ENCODE peak calls at places on chromosomes 11 and 22, in nine cellular contexts. G is HFFc6; C is cardiac fibroblast; U is Caco-2; S is type B pancreatic cell; A is lower lobe of right lung; M is activated CD8-positive, alpha-beta T cell treated with anti-CD3 and anti-CD28 coated beads for 36 hours; X is right lobe of liver; D is breast epithelium. R is an unnamed sample.

GRCh38 chr11:95835768-95836488 is 45.6 kb downstream of the CEP57 start:
- DNase-seq in G (peak; percentile 90), C (peak; percentile 92), U (peak; percentile 85), S (no peak), A (peak; percentile 56), M (peak; percentile 60), X (no peak), D (peak; percentile 80), R (peak; percentile 23)

GRCh38 chr11:113267536-113267935 is 46.8 kb upstream of the TTC12 start:
- DNase-seq in G (no peak), C (no peak), U (no peak), S (no peak), A (no peak), M (no peak), X (no peak), D (no peak), R (no peak)

GRCh38 chr22:40410272-40410671 is 39.9 kb downstream of the SGSM3 start:
- DNase-seq in G (no peak), C (no peak), U (no peak), S (no peak), A (no peak), M (no peak), X (peak; percentile 60), D (no peak), R (no peak)

GRCh38 chr22:35580351-35581022 is 36.6 kb downstream of the MB start:
- DNase-seq in G (no peak), C (no peak), U (no peak), S (no peak), A (no peak), M (no peak), X (no peak), D (no peak), R (no peak)

GRCh38 chr22:25282671-25283561 is 63.5 kb downstream of the CRYBB2 start:
- DNase-seq in G (no peak), C (no peak), U (no peak), S (peak; percentile 69), A (no peak), M (no peak), X (no peak), D (no peak), R (no peak)

GRCh38 chr11:86692317-86692716 is 19.9 kb upstream of the ME3 start:
- DNase-seq in G (peak; percentile 26), C (no peak), U (no peak), S (no peak), A (no peak), M (no peak), X (no peak), D (no peak), R (no peak)

GRCh38 chr11:82775736-82776346 is 42.2 kb upstream of the FAM181B start:
- DNase-seq in G (peak; percentile 21), C (peak; percentile 64), U (peak; percentile 77), S (no peak), A (no peak), M (peak; percentile 35), X (no peak), D (no peak), R (peak; percentile 11)

GRCh38 chr11:97739892-97740782 is 1280.6 kb upstream of the CNTN5 start:
- DNase-seq in G (peak; percentile 62), C (peak; percentile 94), U (no peak), S (no peak), A (no peak), M (no peak), X (no peak), D (no peak), R (peak; percentile 46)

GRCh38 chr11:20597137-20597923 is 2.1 kb upstream of the SLC6A5 start:
- DNase-seq in G (no peak), C (no peak), U (no peak), S (no peak), A (no peak), M (no peak), X (no peak), D (no peak), R (no peak)

GRCh38 chr11:20598487-20598886 is 921 bp upstream of the SLC6A5 start:
- DNase-seq in G (no peak), C (no peak), U (no peak), S (no peak), A (no peak), M (no peak), X (no peak), D (no peak), R (no peak)

GRCh38 chr11:20597924-20598484 is 1.4 kb upstream of the SLC6A5 start:
- DNase-seq in G (no peak), C (no peak), U (no peak), S (no peak), A (no peak), M (no peak), X (no peak), D (no peak), R (no peak)

GRCh38 chr11:20595101-20595500 is 4.3 kb upstream of the SLC6A5 start:
- DNase-seq in G (no peak), C (no peak), U (no peak), S (no peak), A (no peak), M (no peak), X (no peak), D (no peak), R (no peak)

DNA sequence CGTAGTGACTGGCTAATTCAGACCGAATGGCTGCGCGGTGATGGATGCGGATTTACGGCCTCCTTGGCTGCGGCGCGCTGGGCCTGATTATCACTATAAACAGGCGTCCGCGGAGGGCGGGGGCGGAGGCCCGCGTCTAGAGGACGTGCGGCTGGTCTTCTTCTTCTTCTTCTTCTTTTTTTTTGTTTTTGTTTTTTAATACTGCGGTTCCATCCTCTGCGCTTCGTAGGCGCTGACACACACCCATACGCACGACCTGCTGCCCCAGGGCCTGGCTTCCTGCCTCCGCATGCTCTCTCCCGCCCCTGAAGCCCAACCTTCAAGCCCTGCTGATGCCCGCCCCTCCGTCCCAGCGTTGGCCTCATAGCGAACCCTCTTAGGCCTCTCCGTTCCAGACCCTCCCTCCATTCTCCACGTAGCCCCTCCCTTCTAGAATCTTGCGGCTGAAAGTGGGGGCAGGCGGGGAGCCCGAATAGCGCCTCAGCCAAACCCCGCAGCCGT is 2.7 kb upstream of the SLC6A5 start:
- DNase-seq in G (no peak), C (no peak), U (no peak), S (no peak), A (no peak), M (no peak), X (no peak), D (no peak), R (no peak)
- TF ChIP-seq CTCF in G (no peak), C (no peak), U (no peak), S (no peak), A (no peak), M (no peak), X (no peak), D (no peak), R (no peak)

GRCh38 chr11:72607101-72607468 is 67.1 kb downstream of the PDE2A start:
- DNase-seq in G (no peak), C (no peak), U (no peak), S (no peak), A (no peak), M (peak; percentile 12), X (no peak), D (no peak), R (no peak)

GRCh38 chr11:72607496-72607895 is 66.7 kb downstream of the PDE2A start:
- DNase-seq in G (no peak), C (no peak), U (no peak), S (no peak), A (no peak), M (no peak), X (no peak), D (no peak), R (no peak)

GRCh38 chr11:72606362-72607100 is 67.7 kb downstream of the PDE2A start:
- DNase-seq in G (no peak), C (peak; percentile 23), U (no peak), S (no peak), A (no peak), M (no peak), X (no peak), D (no peak), R (no peak)

GRCh38 chr11:72609451-72609850 is 64.8 kb downstream of the PDE2A start:
- DNase-seq in G (no peak), C (no peak), U (no peak), S (no peak), A (no peak), M (no peak), X (no peak), D (no peak), R (no peak)

DNA sequence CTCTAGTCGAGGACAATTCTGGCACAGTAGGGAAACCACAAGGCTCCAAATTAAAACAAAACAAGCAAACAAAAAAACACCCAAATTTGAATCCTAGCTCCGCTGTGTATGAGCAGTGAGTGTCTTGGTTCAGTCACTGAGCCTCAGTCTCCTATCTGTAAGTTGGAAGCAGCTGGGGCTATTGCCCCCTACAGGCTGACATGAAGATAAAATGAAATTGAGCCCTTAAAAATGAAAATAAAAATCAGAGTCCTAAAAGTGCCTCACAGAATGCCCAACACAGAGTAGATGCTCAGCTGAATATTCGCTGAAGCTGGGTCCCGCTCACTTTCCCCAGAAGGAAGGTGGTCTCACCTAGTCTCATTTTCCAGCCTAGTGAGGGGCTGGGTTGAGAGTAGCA is 65.2 kb downstream of the PDE2A start:
- DNase-seq in G (peak; percentile 12), C (peak; percentile 60), U (no peak), S (no peak), A (no peak), M (peak; percentile 28), X (no peak), D (no peak), R (no peak)
- TF ChIP-seq CTCF in G (peak; percentile 80), C (peak; percentile 68), U (peak; percentile 58), S (peak; percentile 69), A (peak; percentile 41), M (peak; percentile 53), X (peak; percentile 10), D (no peak), R (peak; percentile 41)

GRCh38 chr11:99818991-99819390 is 798.2 kb downstream of the CNTN5 start:
- DNase-seq in G (no peak), C (no peak), U (no peak), S (no peak), A (no peak), M (no peak), X (no peak), D (no peak), R (no peak)

GRCh38 chr11:99814021-99814420 is 793.3 kb downstream of the CNTN5 start:
- DNase-seq in G (no peak), C (no peak), U (no peak), S (no peak), A (no peak), M (no peak), X (no peak), D (no peak), R (no peak)

GRCh38 chr11:99814738-99815137 is 794.0 kb downstream of the CNTN5 start:
- DNase-seq in G (no peak), C (no peak), U (peak; percentile 16), S (no peak), A (no peak), M (no peak), X (no peak), D (no peak), R (no peak)
- TF ChIP-seq CTCF in G (no peak), C (no peak), U (peak; percentile 36), S (no peak), A (no peak), M (no peak), X (no peak), D (no peak), R (peak; percentile 25)

DNA sequence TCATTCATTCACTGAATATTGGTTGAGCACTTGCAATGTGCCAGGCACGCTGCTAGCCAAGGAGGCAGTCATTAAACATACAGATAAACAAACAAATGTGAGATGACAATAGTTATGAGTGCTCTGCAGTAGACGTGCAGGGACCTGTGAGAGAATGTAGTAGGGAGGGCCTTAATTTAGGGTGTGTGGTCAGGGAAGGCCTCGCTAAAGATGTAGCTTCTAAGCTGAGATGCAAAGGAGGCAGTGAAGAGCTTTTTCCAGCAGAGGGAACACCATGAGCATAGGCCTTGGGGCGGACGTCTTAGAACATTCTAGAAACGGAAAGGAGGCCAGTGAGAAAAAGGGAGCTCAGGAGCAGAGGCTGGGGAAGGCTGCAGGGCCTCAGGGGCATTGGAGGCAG is 789 bp upstream of the NCF4 start:
- DNase-seq in G (peak; percentile 6), C (no peak), U (no peak), S (no peak), A (no peak), M (no peak), X (no peak), D (no peak), R (no peak)
- TF ChIP-seq CTCF in G (peak; percentile 28), C (no peak), U (no peak), S (no peak), A (no peak), M (no peak), X (no peak), D (no peak), R (no peak)

R was measured in LNCaP clone FGC.